ENCODE peak calls at places on chromosome 19, in five cellular contexts. One of them, this sample, is unnamed.

GRCh38 chr19:13207237-13208130 is 57.3 kb downstream of the IER2 start:
- DNase-seq in activated CD8-positive, alpha-beta memory T cell treated with anti-CD3 and anti-CD28 coated beads, Interleukin-2, amount 50 U/mL, for 48 hours: peak; percentile 63
- DNase-seq in posterior vena cava: no peak
- DNase-seq in cardiac muscle cell: peak; percentile 35
- DNase-seq in stimulated activated CD4-positive, alpha-beta T cell treated with anti-CD3 and anti-CD28 coated beads, Interleukin-4, amount 100 ng/mL, for 4 hours: no peak
- DNase-seq in this sample: no peak

GRCh38 chr19:10800488-10800887 is 35.5 kb downstream of the TMED1 start:
- DNase-seq in stimulated activated CD4-positive, alpha-beta T cell treated with anti-CD3 and anti-CD28 coated beads, Interleukin-4, amount 100 ng/mL, for 4 hours: no peak
- DNase-seq in cardiac muscle cell: peak; percentile 47
- DNase-seq in activated CD8-positive, alpha-beta memory T cell treated with anti-CD3 and anti-CD28 coated beads, Interleukin-2, amount 50 U/mL, for 48 hours: no peak
- DNase-seq in posterior vena cava: no peak
- DNase-seq in this sample: no peak

GRCh38 chr19:45601524-45602522 is at the start of gene GPR4:
- DNase-seq in posterior vena cava: no peak
- DNase-seq in stimulated activated CD4-positive, alpha-beta T cell treated with anti-CD3 and anti-CD28 coated beads, Interleukin-4, amount 100 ng/mL, for 4 hours: no peak
- DNase-seq in cardiac muscle cell: peak; percentile 54
- DNase-seq in activated CD8-positive, alpha-beta memory T cell treated with anti-CD3 and anti-CD28 coated beads, Interleukin-2, amount 50 U/mL, for 48 hours: no peak
- DNase-seq in this sample: no peak

GRCh38 chr19:34588249-34588648 is 88.7 kb downstream of the SCGB2B2 start:
- DNase-seq in cardiac muscle cell: no peak
- DNase-seq in stimulated activated CD4-positive, alpha-beta T cell treated with anti-CD3 and anti-CD28 coated beads, Interleukin-4, amount 100 ng/mL, for 4 hours: no peak
- DNase-seq in activated CD8-positive, alpha-beta memory T cell treated with anti-CD3 and anti-CD28 coated beads, Interleukin-2, amount 50 U/mL, for 48 hours: no peak
- DNase-seq in posterior vena cava: no peak
- DNase-seq in this sample: no peak

GRCh38 chr19:46859637-46860124 is 1.1 kb upstream of the ARHGAP35 start:
- DNase-seq in posterior vena cava: peak; percentile 86
- DNase-seq in activated CD8-positive, alpha-beta memory T cell treated with anti-CD3 and anti-CD28 coated beads, Interleukin-2, amount 50 U/mL, for 48 hours: no peak
- DNase-seq in stimulated activated CD4-positive, alpha-beta T cell treated with anti-CD3 and anti-CD28 coated beads, Interleukin-4, amount 100 ng/mL, for 4 hours: no peak
- DNase-seq in cardiac muscle cell: no peak
- DNase-seq in this sample: peak; percentile 93

GRCh38 chr19:47232422-47233211 is 1.6 kb upstream of the BBC3 start:
- DNase-seq in stimulated activated CD4-positive, alpha-beta T cell treated with anti-CD3 and anti-CD28 coated beads, Interleukin-4, amount 100 ng/mL, for 4 hours: no peak
- DNase-seq in cardiac muscle cell: peak; percentile 56
- DNase-seq in posterior vena cava: no peak
- DNase-seq in activated CD8-positive, alpha-beta memory T cell treated with anti-CD3 and anti-CD28 coated beads, Interleukin-2, amount 50 U/mL, for 48 hours: no peak
- DNase-seq in this sample: no peak

GRCh38 chr19:11024259-11024658 is 63.4 kb downstream of the SMARCA4 start:
- DNase-seq in activated CD8-positive, alpha-beta memory T cell treated with anti-CD3 and anti-CD28 coated beads, Interleukin-2, amount 50 U/mL, for 48 hours: no peak
- DNase-seq in posterior vena cava: no peak
- DNase-seq in cardiac muscle cell: no peak
- DNase-seq in stimulated activated CD4-positive, alpha-beta T cell treated with anti-CD3 and anti-CD28 coated beads, Interleukin-4, amount 100 ng/mL, for 4 hours: no peak
- DNase-seq in this sample: no peak

GRCh38 chr19:6457958-6458694 is 1.5 kb downstream of the SLC25A23 start:
- DNase-seq in posterior vena cava: no peak
- DNase-seq in cardiac muscle cell: no peak
- DNase-seq in activated CD8-positive, alpha-beta memory T cell treated with anti-CD3 and anti-CD28 coated beads, Interleukin-2, amount 50 U/mL, for 48 hours: no peak
- DNase-seq in stimulated activated CD4-positive, alpha-beta T cell treated with anti-CD3 and anti-CD28 coated beads, Interleukin-4, amount 100 ng/mL, for 4 hours: no peak
- DNase-seq in this sample: no peak

GRCh38 chr19:16325671-16326400 is 1.2 kb downstream of the KLF2 start:
- DNase-seq in cardiac muscle cell: peak; percentile 52
- DNase-seq in stimulated activated CD4-positive, alpha-beta T cell treated with anti-CD3 and anti-CD28 coated beads, Interleukin-4, amount 100 ng/mL, for 4 hours: peak; percentile 42
- DNase-seq in posterior vena cava: peak; percentile 89
- DNase-seq in activated CD8-positive, alpha-beta memory T cell treated with anti-CD3 and anti-CD28 coated beads, Interleukin-2, amount 50 U/mL, for 48 hours: peak; percentile 64
- DNase-seq in this sample: no peak

GRCh38 chr19:39038098-39038497 is 5.7 kb upstream of the FBXO27 start:
- DNase-seq in stimulated activated CD4-positive, alpha-beta T cell treated with anti-CD3 and anti-CD28 coated beads, Interleukin-4, amount 100 ng/mL, for 4 hours: no peak
- DNase-seq in posterior vena cava: no peak
- DNase-seq in activated CD8-positive, alpha-beta memory T cell treated with anti-CD3 and anti-CD28 coated beads, Interleukin-2, amount 50 U/mL, for 48 hours: no peak
- DNase-seq in cardiac muscle cell: peak; percentile 61
- DNase-seq in this sample: peak; percentile 70

GRCh38 chr19:17243854-17244617 is 1.7 kb downstream of the NR2F6 start:
- DNase-seq in stimulated activated CD4-positive, alpha-beta T cell treated with anti-CD3 and anti-CD28 coated beads, Interleukin-4, amount 100 ng/mL, for 4 hours: no peak
- DNase-seq in cardiac muscle cell: peak; percentile 54
- DNase-seq in activated CD8-positive, alpha-beta memory T cell treated with anti-CD3 and anti-CD28 coated beads, Interleukin-2, amount 50 U/mL, for 48 hours: no peak
- DNase-seq in posterior vena cava: peak; percentile 81
- DNase-seq in this sample: peak; percentile 47

GRCh38 chr19:18433039-18433691 is 4.8 kb downstream of the ISYNA1 start:
- DNase-seq in posterior vena cava: no peak
- DNase-seq in stimulated activated CD4-positive, alpha-beta T cell treated with anti-CD3 and anti-CD28 coated beads, Interleukin-4, amount 100 ng/mL, for 4 hours: no peak
- DNase-seq in cardiac muscle cell: peak; percentile 62
- DNase-seq in activated CD8-positive, alpha-beta memory T cell treated with anti-CD3 and anti-CD28 coated beads, Interleukin-2, amount 50 U/mL, for 48 hours: no peak
- DNase-seq in this sample: no peak

GRCh38 chr19:45115809-45116615 is 23.0 kb downstream of the PPP1R37 start:
- DNase-seq in cardiac muscle cell: no peak
- DNase-seq in stimulated activated CD4-positive, alpha-beta T cell treated with anti-CD3 and anti-CD28 coated beads, Interleukin-4, amount 100 ng/mL, for 4 hours: no peak
- DNase-seq in activated CD8-positive, alpha-beta memory T cell treated with anti-CD3 and anti-CD28 coated beads, Interleukin-2, amount 50 U/mL, for 48 hours: no peak
- DNase-seq in posterior vena cava: no peak
- DNase-seq in this sample: no peak

GRCh38 chr19:19062454-19063182 is 1.2 kb upstream of the SLC25A42 start:
- DNase-seq in activated CD8-positive, alpha-beta memory T cell treated with anti-CD3 and anti-CD28 coated beads, Interleukin-2, amount 50 U/mL, for 48 hours: no peak
- DNase-seq in posterior vena cava: no peak
- DNase-seq in stimulated activated CD4-positive, alpha-beta T cell treated with anti-CD3 and anti-CD28 coated beads, Interleukin-4, amount 100 ng/mL, for 4 hours: no peak
- DNase-seq in cardiac muscle cell: no peak
- DNase-seq in this sample: no peak

GRCh38 chr19:7366701-7367420 is 18.1 kb downstream of the ARHGEF18 start:
- DNase-seq in cardiac muscle cell: peak; percentile 59
- DNase-seq in stimulated activated CD4-positive, alpha-beta T cell treated with anti-CD3 and anti-CD28 coated beads, Interleukin-4, amount 100 ng/mL, for 4 hours: no peak
- DNase-seq in activated CD8-positive, alpha-beta memory T cell treated with anti-CD3 and anti-CD28 coated beads, Interleukin-2, amount 50 U/mL, for 48 hours: no peak
- DNase-seq in posterior vena cava: no peak
- DNase-seq in this sample: peak; percentile 67

GRCh38 chr19:36441339-36441738 is 22.9 kb upstream of the ZFP82 start:
- DNase-seq in posterior vena cava: no peak
- DNase-seq in activated CD8-positive, alpha-beta memory T cell treated with anti-CD3 and anti-CD28 coated beads, Interleukin-2, amount 50 U/mL, for 48 hours: no peak
- DNase-seq in stimulated activated CD4-positive, alpha-beta T cell treated with anti-CD3 and anti-CD28 coated beads, Interleukin-4, amount 100 ng/mL, for 4 hours: no peak
- DNase-seq in cardiac muscle cell: no peak
- DNase-seq in this sample: no peak